ENCODE peak calls at places on chromosomes 5 and 9, in ten cellular contexts. L, N, O, G, U, Z, T, Q, W and F are unnamed samples.
A peak's percentile ranks its signal among the peaks of the same experiment; 100 is the strongest.

GRCh38 chr5:180553530-180553929 is 37.8 kb downstream of the SCGB3A1 start:
- DNase-seq in L (no peak), N (no peak), O (no peak), G (no peak), U (no peak), Z (no peak), T (no peak), Q (no peak), W (no peak), F (no peak)

GRCh38 chr5:136058031-136058971 is 29.5 kb downstream of the TGFBI start:
- DNase-seq in L (no peak), N (no peak), O (no peak), G (no peak), U (peak; percentile 78), Z (no peak), T (no peak), Q (no peak), W (no peak), F (peak; percentile 8)

GRCh38 chr9:121818016-121818661 is 166.7 kb downstream of the DAB2IP start:
- DNase-seq in L (no peak), N (no peak), O (no peak), G (no peak), U (no peak), Z (no peak), T (no peak), Q (no peak), W (no peak), F (no peak)

GRCh38 chr9:98721643-98722042 is 12.9 kb upstream of the GABBR2 start:
- DNase-seq in L (no peak), N (no peak), O (no peak), G (no peak), U (no peak), Z (no peak), T (no peak), Q (no peak), W (no peak), F (no peak)

GRCh38 chr9:129714393-129715051 is 38.3 kb downstream of the PTGES start:
- DNase-seq in L (no peak), N (no peak), O (no peak), G (no peak), U (no peak), Z (no peak), T (no peak), Q (no peak), W (no peak), F (no peak)

GRCh38 chr9:21326526-21327139 is 8.6 kb downstream of the KLHL9 start:
- DNase-seq in L (no peak), N (peak; percentile 49), O (no peak), G (no peak), U (no peak), Z (no peak), T (no peak), Q (no peak), W (no peak), F (peak; percentile 48)

GRCh38 chr9:88533951-88534455 is 975 bp upstream of the NXNL2 start:
- DNase-seq in L (peak; percentile 61), N (no peak), O (no peak), G (no peak), U (peak; percentile 78), Z (no peak), T (no peak), Q (no peak), W (no peak), F (no peak)

GRCh38 chr9:128714586-128715435 is 9.1 kb downstream of the ZDHHC12 start:
- DNase-seq in L (peak; percentile 14), N (no peak), O (no peak), G (no peak), U (no peak), Z (no peak), T (no peak), Q (no peak), W (no peak), F (no peak)

GRCh38 chr5:98179791-98180755 is 593.4 kb upstream of the RGMB start:
- DNase-seq in L (no peak), N (no peak), O (no peak), G (no peak), U (no peak), Z (no peak), T (no peak), Q (no peak), W (no peak), F (peak; percentile 46)

GRCh38 chr9:137045294-137046093 is 483 bp downstream of the NPDC1 start:
- DNase-seq in L (no peak), N (peak; percentile 9), O (no peak), G (no peak), U (no peak), Z (no peak), T (no peak), Q (no peak), W (no peak), F (peak; percentile 27)

GRCh38 chr5:176793343-176793699 is 17.0 kb upstream of the UNC5A start:
- DNase-seq in L (no peak), N (no peak), O (no peak), G (no peak), U (no peak), Z (no peak), T (no peak), Q (no peak), W (peak; percentile 52), F (peak; percentile 59)

GRCh38 chr5:172872997-172873491 is 39.0 kb downstream of the ERGIC1 start:
- DNase-seq in L (peak; percentile 66), N (no peak), O (no peak), G (no peak), U (peak; percentile 89), Z (no peak), T (no peak), Q (no peak), W (no peak), F (no peak)

GRCh38 chr5:170211575-170212334 is 21.0 kb upstream of the C5orf58 start:
- DNase-seq in L (no peak), N (no peak), O (no peak), G (no peak), U (no peak), Z (no peak), T (no peak), Q (no peak), W (no peak), F (no peak)

GRCh38 chr9:36991516-36992134 is 42.4 kb downstream of the PAX5 start:
- DNase-seq in L (no peak), N (peak; percentile 15), O (no peak), G (no peak), U (no peak), Z (no peak), T (peak; percentile 27), Q (no peak), W (no peak), F (peak; percentile 27)

GRCh38 chr9:71791875-71792274 is 23.6 kb upstream of the CEMIP2 start:
- DNase-seq in L (no peak), N (no peak), O (no peak), G (no peak), U (no peak), Z (no peak), T (no peak), Q (no peak), W (no peak), F (no peak)

GRCh38 chr9:69971643-69972449 is 71.8 kb upstream of the MAMDC2 start:
- DNase-seq in L (peak; percentile 65), N (peak; percentile 65), O (peak; percentile 8), G (no peak), U (peak; percentile 85), Z (peak; percentile 6), T (no peak), Q (peak; percentile 52), W (peak; percentile 44), F (peak; percentile 66)

GRCh38 chr5:93299596-93300308 is 281.3 kb downstream of the NR2F1-AS1 start:
- DNase-seq in L (no peak), N (no peak), O (no peak), G (no peak), U (no peak), Z (no peak), T (no peak), Q (no peak), W (no peak), F (no peak)

GRCh38 chr5:37838152-37838932 is 1.5 kb downstream of the GDNF start:
- DNase-seq in L (no peak), N (no peak), O (no peak), G (no peak), U (peak; percentile 18), Z (no peak), T (no peak), Q (no peak), W (peak; percentile 29), F (peak; percentile 18)

GRCh38 chr5:34563951-34564705 is 92.0 kb upstream of the RAI14 start:
- DNase-seq in L (no peak), N (no peak), O (no peak), G (no peak), U (peak; percentile 37), Z (no peak), T (no peak), Q (no peak), W (no peak), F (no peak)

GRCh38 chr9:89687848-89688247 is 83.0 kb downstream of the GADD45G start:
- DNase-seq in L (no peak), N (no peak), O (no peak), G (no peak), U (no peak), Z (no peak), T (no peak), Q (no peak), W (no peak), F (no peak)

GRCh38 chr9:125699870-125700269 is 7.1 kb downstream of the MAPKAP1 start:
- DNase-seq in L (no peak), N (no peak), O (no peak), G (no peak), U (no peak), Z (no peak), T (no peak), Q (no peak), W (no peak), F (no peak)

GRCh38 chr5:171965740-171966139 is 40.7 kb downstream of the FBXW11 start:
- DNase-seq in L (no peak), N (no peak), O (no peak), G (no peak), U (no peak), Z (no peak), T (no peak), Q (no peak), W (no peak), F (no peak)

GRCh38 chr9:101582593-101582992 is 12.2 kb downstream of the PPP3R2 start:
- DNase-seq in L (no peak), N (no peak), O (no peak), G (no peak), U (no peak), Z (no peak), T (no peak), Q (no peak), W (no peak), F (no peak)

GRCh38 chr5:54905942-54906537 is 79.4 kb downstream of the ESM1 start:
- DNase-seq in L (peak; percentile 63), N (peak; percentile 33), O (peak; percentile 47), G (peak; percentile 16), U (peak; percentile 55), Z (peak; percentile 40), T (peak; percentile 35), Q (peak; percentile 80), W (peak; percentile 44), F (peak; percentile 39)

GRCh38 chr9:104287255-104287872 is 193.3 kb downstream of the SMC2 start:
- DNase-seq in L (no peak), N (no peak), O (no peak), G (no peak), U (no peak), Z (no peak), T (no peak), Q (no peak), W (no peak), F (no peak)